ENCODE peak calls at places on chromosomes 2 and 18, in four cellular contexts. U, Q, E and D are unnamed samples.

GRCh38 chr2:50596521-50596920 is 435.4 kb downstream of the NRXN1 start:
- DNase-seq in U (no peak), Q (no peak), E (no peak), D (no peak)

GRCh38 chr2:47607315-47608061 is 175.5 kb upstream of the MSH6 start:
- DNase-seq in U (no peak), Q (no peak), E (no peak), D (no peak)

GRCh38 chr2:100625731-100626130 is 62.9 kb downstream of the PDCL3 start:
- DNase-seq in U (no peak), Q (no peak), E (no peak), D (no peak)

GRCh38 chr2:98128556-98129109 is 41.7 kb downstream of the VWA3B start:
- DNase-seq in U (no peak), Q (no peak), E (no peak), D (no peak)

GRCh38 chr2:209095432-209095831 is 328.4 kb upstream of the MAP2 start:
- DNase-seq in U (no peak), Q (no peak), E (no peak), D (no peak)

GRCh38 chr2:230920167-230920566 is 4.9 kb downstream of the GPR55 start:
- DNase-seq in U (no peak), Q (no peak), E (no peak), D (no peak)

GRCh38 chr2:150620371-150620770 is 132.9 kb upstream of the RND3 start:
- DNase-seq in U (no peak), Q (no peak), E (no peak), D (no peak)

GRCh38 chr2:37560863-37561614 is 110.4 kb downstream of the CDC42EP3 start:
- DNase-seq in U (no peak), Q (no peak), E (no peak), D (no peak)

GRCh38 chr18:13288509-13289138 is 70.1 kb downstream of the LDLRAD4 start:
- DNase-seq in U (no peak), Q (no peak), E (no peak), D (no peak)

GRCh38 chr2:120958623-120959366 is 223.1 kb downstream of the GLI2 start:
- DNase-seq in U (no peak), Q (no peak), E (no peak), D (no peak)

GRCh38 chr2:27407798-27408491 is 1.4 kb downstream of the PPM1G start:
- DNase-seq in U (no peak), Q (peak; percentile 21), E (no peak), D (no peak)

GRCh38 chr2:25672500-25673169 is 742 bp downstream of the DTNB start:
- DNase-seq in U (peak; percentile 66), Q (peak; percentile 76), E (no peak), D (peak; percentile 54)

GRCh38 chr18:24212939-24213338 is 74.1 kb downstream of the CABYR start:
- DNase-seq in U (no peak), Q (no peak), E (no peak), D (no peak)

GRCh38 chr2:12304494-12305228 is 412.1 kb upstream of the TRIB2 start:
- DNase-seq in U (no peak), Q (no peak), E (no peak), D (no peak)

GRCh38 chr2:27527182-27527581 is 30.5 kb downstream of the GCKR start:
- DNase-seq in U (no peak), Q (no peak), E (no peak), D (no peak)

GRCh38 chr2:230868151-230868946 is 3.6 kb downstream of the ITM2C start:
- DNase-seq in U (no peak), Q (no peak), E (no peak), D (peak; percentile 18)

GRCh38 chr18:54647176-54647575 is 56.1 kb downstream of the DYNAP start:
- DNase-seq in U (no peak), Q (peak; percentile 54), E (no peak), D (no peak)

GRCh38 chr2:161250864-161251436 is 57.3 kb upstream of the PSMD14 start:
- DNase-seq in U (no peak), Q (peak; percentile 54), E (no peak), D (no peak)

GRCh38 chr2:146312899-146313298 is 1531.9 kb upstream of the ACVR2A start:
- DNase-seq in U (no peak), Q (no peak), E (no peak), D (no peak)

GRCh38 chr2:101063352-101063751 is 61.3 kb downstream of the RPL31 start:
- DNase-seq in U (no peak), Q (peak; percentile 24), E (no peak), D (no peak)

GRCh38 chr2:38377501-38378258 is 607 bp upstream of the ATL2 start:
- DNase-seq in U (no peak), Q (peak; percentile 37), E (no peak), D (no peak)

GRCh38 chr18:29154196-29154757 is 977.3 kb upstream of the CDH2 start:
- DNase-seq in U (no peak), Q (no peak), E (no peak), D (no peak)

GRCh38 chr2:124426630-124427029 is 401.5 kb downstream of the CNTNAP5 start:
- DNase-seq in U (no peak), Q (no peak), E (no peak), D (no peak)

GRCh38 chr2:44852594-44852993 is 88.9 kb upstream of the SIX3 start:
- DNase-seq in U (no peak), Q (no peak), E (no peak), D (no peak)

GRCh38 chr2:37425408-37425807 is 81.0 kb downstream of the QPCT start:
- DNase-seq in U (no peak), Q (no peak), E (no peak), D (no peak)

GRCh38 chr2:218230882-218231281 is 13.9 kb downstream of the ARPC2 start:
- DNase-seq in U (no peak), Q (peak; percentile 70), E (no peak), D (no peak)

GRCh38 chr18:61546598-61546997 is 213.4 kb downstream of the CDH20 start:
- DNase-seq in U (no peak), Q (no peak), E (no peak), D (no peak)

GRCh38 chr2:120298173-120298835 is 45.7 kb downstream of the RALB start:
- DNase-seq in U (no peak), Q (no peak), E (no peak), D (no peak)

GRCh38 chr18:27017901-27018500 is 152.5 kb upstream of the AQP4 start:
- DNase-seq in U (no peak), Q (no peak), E (no peak), D (no peak)

GRCh38 chr2:207408086-207408794 is 121.5 kb upstream of the CREB1 start:
- DNase-seq in U (no peak), Q (peak; percentile 49), E (no peak), D (no peak)

GRCh38 chr2:45802739-45803138 is 151.3 kb downstream of the PRKCE start:
- DNase-seq in U (no peak), Q (no peak), E (no peak), D (no peak)

GRCh38 chr2:131055169-131056065 is 37.8 kb downstream of the FAM168B start:
- DNase-seq in U (no peak), Q (no peak), E (no peak), D (no peak)

GRCh38 chr2:189609423-189609816 is 28.8 kb upstream of the SLC40A1 start:
- DNase-seq in U (no peak), Q (no peak), E (no peak), D (no peak)

GRCh38 chr18:75727479-75727878 is 300.0 kb upstream of the SMIM21 start:
- DNase-seq in U (no peak), Q (peak; percentile 33), E (no peak), D (no peak)

GRCh38 chr2:151688719-151689118 is 45.6 kb downstream of the NEB start:
- DNase-seq in U (no peak), Q (no peak), E (no peak), D (no peak)
- H3K36me3 ChIP-seq in U (no peaks in the 10 kb centered on the region), Q (no peaks in the 10 kb centered on the region), E (peaks cover 10% of the 10 kb centered on the region), D (no peaks in the 10 kb centered on the region)

GRCh38 chr2:85246348-85246747 is 81.4 kb downstream of the TGOLN2 start:
- DNase-seq in U (no peak), Q (no peak), E (no peak), D (no peak)

GRCh38 chr2:85250045-85250444 is 77.7 kb downstream of the TGOLN2 start:
- DNase-seq in U (no peak), Q (peak; percentile 48), E (no peak), D (no peak)

GRCh38 chr2:85245891-85246290 is 81.9 kb downstream of the TGOLN2 start:
- DNase-seq in U (no peak), Q (no peak), E (no peak), D (no peak)

GRCh38 chr2:85248741-85249524 is 78.9 kb downstream of the TGOLN2 start:
- DNase-seq in U (peak; percentile 57), Q (peak; percentile 25), E (no peak), D (no peak)

DNA sequence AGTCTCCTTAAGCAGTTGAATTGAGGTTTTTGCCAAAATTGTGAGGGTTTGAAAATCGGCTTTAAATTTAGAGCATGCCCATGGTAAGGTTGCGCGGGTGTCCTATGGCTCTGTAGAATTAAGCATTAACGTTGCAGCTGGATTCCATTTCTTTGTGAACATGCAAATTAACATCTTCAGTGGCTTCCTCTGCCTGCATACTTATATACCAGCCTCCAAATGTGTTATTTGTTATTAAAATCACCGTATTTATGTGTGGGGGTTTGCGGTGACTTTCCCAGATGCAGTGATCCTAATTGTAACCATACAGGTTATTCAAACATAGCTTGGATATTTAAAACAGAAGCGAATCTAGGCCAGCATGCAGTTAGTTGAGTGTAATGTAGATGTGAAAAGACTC is 80.2 kb downstream of the TGOLN2 start:
- DNase-seq in U (no peak), Q (no peak), E (no peak), D (no peak)
- H3K36me3 ChIP-seq in U (no peaks in the 10 kb centered on the region), Q (no peaks in the 10 kb centered on the region), E (no peaks in the 10 kb centered on the region), D (no peaks in the 10 kb centered on the region)

GRCh38 chr2:88813612-88814011 is 122.1 kb downstream of the RPIA start:
- DNase-seq in U (no peak), Q (no peak), E (no peak), D (no peak)
- H3K36me3 ChIP-seq in U (no peaks in the 10 kb centered on the region), Q (no peaks in the 10 kb centered on the region), E (no peaks in the 10 kb centered on the region), D (no peaks in the 10 kb centered on the region)

DNA sequence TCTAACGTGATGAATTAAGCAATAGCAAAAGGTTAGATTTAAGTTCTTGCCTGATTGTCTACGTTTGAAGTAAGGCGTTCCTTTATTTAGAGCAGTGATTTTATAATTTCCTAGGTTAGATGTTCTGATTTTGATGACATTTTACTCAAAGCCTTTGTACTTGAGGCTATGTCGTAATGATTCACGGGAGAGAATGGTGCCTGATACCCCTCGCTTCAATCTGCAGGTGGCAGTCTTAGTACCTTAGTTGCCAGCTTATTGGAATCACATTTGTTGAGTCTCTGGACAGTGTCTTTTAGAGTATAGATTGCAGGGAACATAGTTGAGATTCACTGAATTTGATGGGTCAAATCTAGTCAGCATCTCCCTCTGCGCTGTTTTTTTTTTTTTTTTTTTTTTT is 89.5 kb downstream of the BIRC6 start:
- DNase-seq in U (no peak), Q (no peak), E (no peak), D (no peak)
- H3K36me3 ChIP-seq in U (no peaks in the 10 kb centered on the region), Q (peaks cover 8% of the 10 kb centered on the region), E (peaks cover 41% of the 10 kb centered on the region), D (peaks cover 48% of the 10 kb centered on the region)

DNA sequence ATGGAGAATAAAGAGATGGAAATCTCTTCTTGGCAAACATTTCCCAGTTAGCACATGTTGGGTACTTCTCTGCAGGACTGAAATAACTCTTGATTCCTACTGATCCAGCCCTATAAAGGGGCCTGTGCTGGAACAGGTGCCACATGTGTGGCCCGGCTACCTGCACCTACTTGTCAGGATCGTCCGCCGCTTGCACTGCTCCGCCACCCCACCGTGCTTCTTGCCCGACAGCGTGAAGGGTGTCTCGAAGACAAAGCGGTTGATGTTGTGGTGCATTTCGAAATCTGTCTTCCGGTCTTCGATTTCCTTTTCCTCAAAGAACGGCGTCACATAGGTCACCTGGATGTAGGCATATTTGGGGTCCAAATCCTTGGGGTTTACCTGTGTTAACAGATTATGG is 58.6 kb upstream of the CCDC195 start:
- DNase-seq in U (no peak), Q (no peak), E (no peak), D (no peak)
- H3K36me3 ChIP-seq in U (no peaks in the 10 kb centered on the region), Q (no peaks in the 10 kb centered on the region), E (no peaks in the 10 kb centered on the region), D (peaks cover 52% of the 10 kb centered on the region)

GRCh38 chr2:20629581-20630291 is 21.2 kb downstream of the HS1BP3 start:
- DNase-seq in U (no peak), Q (no peak), E (no peak), D (no peak)
- H3K36me3 ChIP-seq in U (no peaks in the 10 kb centered on the region), Q (no peaks in the 10 kb centered on the region), E (peaks cover 7% of the 10 kb centered on the region), D (peaks cover 1% of the 10 kb centered on the region)